ENCODE peak calls at places on chromosome 14, in nine cellular contexts. Z, B, M, R, N, J, W, K and U are unnamed samples.

GRCh38 chr14:72562300-72562699 is 331.6 kb downstream of the DPF3 start:
- DNase-seq in B (no peak), W (no peak), M (no peak), Z (no peak), J (no peak), K (no peak), R (no peak), N (no peak), U (no peak)

GRCh38 chr14:80535171-80535570 is 323.9 kb upstream of the DIO2 start:
- DNase-seq in R (no peak), W (no peak), Z (no peak), N (no peak), M (no peak), B (no peak), J (no peak), K (no peak), U (no peak)

GRCh38 chr14:24900281-24900868 is 149.6 kb downstream of the STXBP6 start:
- DNase-seq in W (no peak), N (no peak), J (peak), M (peak), B (no peak), Z (no peak), R (no peak), K (no peak), U (no peak)

GRCh38 chr14:37034410-37035285 is 137.8 kb downstream of the SLC25A21 start:
- DNase-seq in M (peak), K (no peak), B (peak), W (no peak), Z (no peak), R (no peak), J (peak), N (no peak), U (no peak)

GRCh38 chr14:83217492-83217891 is 1683.8 kb upstream of the SEL1L start:
- DNase-seq in K (no peak), R (no peak), N (no peak), Z (no peak), B (no peak), M (peak), W (no peak), J (peak), U (no peak)

GRCh38 chr14:31405106-31405505 is 15.2 kb downstream of the HEATR5A start:
- DNase-seq in B (no peak), W (no peak), K (no peak), R (no peak), M (no peak), J (no peak), Z (no peak), N (no peak), U (no peak)

GRCh38 chr14:32370720-32371119 is 41.6 kb downstream of the AKAP6 start:
- DNase-seq in R (no peak), J (peak), W (no peak), M (peak), Z (no peak), K (peak), B (no peak), N (no peak), U (no peak)

GRCh38 chr14:50928002-50928635 is 16.2 kb downstream of the PYGL start:
- DNase-seq in N (no peak), W (no peak), B (no peak), J (peak), M (peak), R (no peak), Z (no peak), K (no peak), U (no peak)

GRCh38 chr14:103395245-103395644 is 10.0 kb downstream of the MARK3 start:
- DNase-seq in Z (no peak), K (no peak), B (no peak), R (no peak), N (no peak), M (no peak), J (peak), W (no peak), U (no peak)

GRCh38 chr14:24456980-24457379 is 14.4 kb upstream of the SDR39U1 start:
- DNase-seq in B (no peak), W (no peak), N (no peak), Z (no peak), J (no peak), M (no peak), R (no peak), K (no peak), U (no peak)

GRCh38 chr14:74952697-74953484 is 2.5 kb downstream of the PGF start:
- DNase-seq in N (no peak), K (no peak), Z (no peak), M (no peak), B (no peak), W (no peak), J (no peak), R (no peak), U (no peak)

GRCh38 chr14:102517412-102518062 is 8.0 kb upstream of the ANKRD9 start:
- DNase-seq in M (no peak), K (no peak), Z (no peak), R (peak), J (no peak), W (no peak), B (no peak), N (no peak), U (no peak)

GRCh38 chr14:22594156-22594716 is 3.9 kb upstream of the ABHD4 start:
- DNase-seq in N (no peak), W (no peak), M (no peak), Z (no peak), B (no peak), J (no peak), R (no peak), K (no peak), U (no peak)

GRCh38 chr14:106605548-106606448 is 1079.4 kb downstream of the TMEM121 start:
- DNase-seq in M (no peak), N (no peak), B (no peak), W (no peak), R (no peak), J (no peak), K (no peak), Z (peak), U (peak)

GRCh38 chr14:91067186-91067585 is 6.7 kb upstream of the RPS6KA5 start:
- DNase-seq in R (no peak), B (no peak), M (no peak), N (no peak), K (no peak), Z (no peak), W (no peak), J (no peak), U (peak)

GRCh38 chr14:34981743-34982420 is 910 bp upstream of the SRP54 start:
- DNase-seq in J (no peak), M (no peak), K (peak), N (no peak), R (no peak), W (peak), B (peak), Z (peak), U (peak)

GRCh38 chr14:24436355-24437019 is 6.1 kb downstream of the SDR39U1 start:
- DNase-seq in J (peak), B (peak), M (no peak), K (no peak), W (no peak), N (no peak), Z (peak), R (peak), U (peak)

GRCh38 chr14:32906672-32907071 is 32.0 kb upstream of the NPAS3 start:
- DNase-seq in M (no peak), N (no peak), J (no peak), Z (no peak), W (no peak), B (no peak), K (no peak), R (no peak), U (no peak)

GRCh38 chr14:30005114-30005698 is 77.6 kb upstream of the PRKD1 start:
- DNase-seq in W (no peak), B (no peak), M (peak), K (peak), N (no peak), Z (no peak), R (no peak), J (peak), U (no peak)

GRCh38 chr14:95685978-95686922 is at the start of gene TCL1B:
- DNase-seq in R (no peak), K (no peak), N (no peak), Z (no peak), W (no peak), M (no peak), J (no peak), B (peak), U (no peak)

GRCh38 chr14:103336191-103336590 is 2.2 kb downstream of the EIF5 start:
- DNase-seq in W (no peak), B (no peak), Z (no peak), R (no peak), M (no peak), K (no peak), N (no peak), J (no peak), U (no peak)

GRCh38 chr14:104593710-104594121 is 10.9 kb downstream of the TMEM179 start:
- DNase-seq in W (no peak), J (no peak), K (no peak), M (no peak), Z (no peak), R (no peak), B (peak), N (no peak), U (no peak)

GRCh38 chr14:104594310-104595046 is 10.1 kb downstream of the TMEM179 start:
- DNase-seq in M (no peak), J (no peak), N (no peak), W (no peak), Z (no peak), R (no peak), B (peak), K (no peak), U (no peak)

GRCh38 chr14:104592292-104592672 is 12.3 kb downstream of the TMEM179 start:
- DNase-seq in N (no peak), M (no peak), B (no peak), R (no peak), W (no peak), Z (no peak), K (no peak), J (no peak), U (no peak)

GRCh38 chr14:104592785-104593184 is 11.8 kb downstream of the TMEM179 start:
- DNase-seq in W (no peak), J (no peak), N (no peak), Z (no peak), R (no peak), M (no peak), K (no peak), B (no peak), U (no peak)

GRCh38 chr14:104593241-104593701 is 11.3 kb downstream of the TMEM179 start:
- DNase-seq in M (no peak), K (no peak), W (no peak), B (no peak), N (no peak), R (no peak), Z (no peak), J (no peak), U (no peak)
- TF ChIP-seq CTCF in M (no peak), K (no peak), W (no peak), B (no peak), N (no peak), R (no peak), Z (no peak), J (no peak), U (no peak)

DNA sequence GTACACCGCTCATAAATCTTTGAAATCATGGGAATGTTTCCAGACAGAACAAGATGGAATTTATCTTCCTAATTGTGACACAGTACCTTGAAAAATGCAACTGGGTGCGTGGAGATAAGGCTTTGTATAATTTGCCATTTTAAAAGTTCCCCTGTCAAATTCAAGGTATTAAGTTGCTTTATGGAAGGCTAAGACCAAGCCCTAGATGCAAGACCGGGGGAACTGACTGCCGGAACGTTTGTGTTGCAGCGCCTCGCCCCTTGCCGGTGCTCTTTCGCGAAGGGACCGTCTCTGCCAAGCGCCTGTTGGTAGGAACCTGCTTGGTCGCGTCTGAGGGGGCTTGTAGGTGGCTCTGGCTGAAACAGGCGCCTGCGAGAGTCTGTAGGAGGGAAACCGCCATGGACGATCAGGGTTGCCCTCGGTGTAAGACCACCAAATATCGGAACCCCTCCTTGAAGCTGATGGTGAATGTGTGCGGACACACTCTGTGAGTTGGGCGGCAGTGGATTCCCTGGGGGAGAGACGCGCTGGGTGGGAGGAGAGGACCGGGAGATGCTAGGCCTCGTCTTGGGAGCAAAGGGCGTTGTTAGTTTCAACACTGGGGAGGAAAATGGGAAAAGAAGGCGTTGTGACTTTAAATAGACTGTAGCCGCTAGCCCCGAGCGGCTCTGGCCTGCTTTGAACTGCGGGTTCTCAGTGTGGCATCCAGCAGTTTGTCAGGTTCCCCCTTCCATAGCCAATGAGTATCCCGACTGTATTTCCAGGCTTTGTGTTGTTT is at the start of gene MNAT1:
- DNase-seq in N (peak), B (peak), K (peak), M (peak), Z (peak), W (peak), J (peak), R (peak), U (peak)
- TF ChIP-seq CTCF in N (peak), B (no peak), K (no peak), M (peak), Z (no peak), W (no peak), J (no peak), R (no peak), U (no peak)

DNA sequence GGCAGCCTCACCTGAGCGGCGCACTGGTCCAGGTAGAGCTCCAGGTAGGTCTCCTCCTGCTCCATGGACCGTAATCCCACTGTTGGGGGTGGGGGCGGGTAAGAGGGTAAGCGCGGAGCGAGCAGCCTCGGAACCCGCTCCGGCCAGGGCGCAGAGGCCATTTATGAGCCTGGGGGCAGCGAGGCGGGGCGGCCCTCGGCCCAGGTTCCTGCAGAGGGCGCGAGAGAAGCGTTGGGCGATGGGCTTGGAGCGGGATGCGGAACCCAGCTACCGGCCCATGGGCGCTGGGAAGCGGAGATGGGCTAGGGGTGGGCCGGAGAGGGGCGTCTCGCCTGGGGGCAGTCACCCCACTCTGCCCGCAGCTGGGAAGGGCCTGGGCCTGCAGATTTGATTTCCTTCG is at the start of gene TBPL2:
- DNase-seq in J (no peak), N (no peak), B (peak), W (no peak), R (no peak), K (no peak), M (no peak), Z (no peak), U (no peak)
- TF ChIP-seq CTCF in J (no peak), N (no peak), B (no peak), W (no peak), R (no peak), K (no peak), M (peak), Z (no peak), U (no peak)

GRCh38 chr14:49598479-49599301 is at the start of gene LRR1:
- DNase-seq in J (peak), N (peak), M (no peak), R (peak), K (no peak), Z (peak), W (peak), B (peak), U (peak)
- TF ChIP-seq CTCF in J (no peak), N (no peak), M (no peak), R (no peak), K (no peak), Z (no peak), W (no peak), B (no peak), U (no peak)

GRCh38 chr14:63443361-63443760 is 99.8 kb downstream of the PPP2R5E start:
- DNase-seq in K (no peak), J (no peak), R (no peak), M (no peak), Z (no peak), W (no peak), B (no peak), N (no peak), U (no peak)

GRCh38 chr14:63435204-63435603 is 108.0 kb downstream of the PPP2R5E start:
- DNase-seq in R (no peak), N (no peak), B (no peak), Z (no peak), M (no peak), W (no peak), J (no peak), K (no peak), U (no peak)

GRCh38 chr14:63435838-63436237 is 107.3 kb downstream of the PPP2R5E start:
- DNase-seq in K (no peak), Z (no peak), N (peak), M (peak), J (peak), R (peak), B (no peak), W (peak), U (no peak)

GRCh38 chr14:63436286-63437098 is 106.7 kb downstream of the PPP2R5E start:
- DNase-seq in J (no peak), N (no peak), W (no peak), R (no peak), M (no peak), Z (no peak), K (no peak), B (no peak), U (no peak)

GRCh38 chr14:63438065-63438757 is 105.0 kb downstream of the PPP2R5E start:
- DNase-seq in R (peak), M (peak), J (peak), B (no peak), N (peak), K (peak), W (peak), Z (no peak), U (peak)
- TF ChIP-seq CTCF in R (peak), M (peak), J (peak), B (no peak), N (no peak), K (peak), W (no peak), Z (no peak), U (no peak)

DNA sequence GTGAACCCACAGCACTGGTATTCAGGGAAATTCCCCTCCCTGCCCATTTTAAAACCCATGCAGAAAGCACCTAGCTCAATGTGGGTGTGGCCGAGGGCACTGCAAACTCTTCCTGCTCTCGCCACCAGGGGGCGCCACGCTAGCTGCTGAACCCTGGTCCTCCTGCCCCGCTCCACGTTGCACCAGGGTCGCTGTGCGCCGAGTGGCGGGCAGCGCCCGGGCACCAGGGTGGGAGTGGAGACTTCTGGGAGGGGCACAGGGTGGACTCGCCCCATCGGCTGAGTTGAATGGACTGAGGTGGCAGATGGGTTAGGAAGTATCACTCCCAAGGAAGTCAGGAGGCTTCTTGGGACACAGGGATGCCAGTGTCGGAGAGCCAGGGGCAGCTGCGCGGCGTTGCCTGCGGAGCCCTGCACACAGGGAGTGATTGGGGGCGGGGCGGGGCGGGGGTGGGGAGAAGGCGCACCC is 48.1 kb upstream of the BCL11B start:
- DNase-seq in K (peak), M (no peak), B (peak), W (no peak), Z (peak), J (peak), N (no peak), R (no peak), U (peak)
- TF ChIP-seq CTCF in K (peak), M (peak), B (peak), W (peak), Z (peak), J (peak), N (peak), R (no peak), U (peak)

DNA sequence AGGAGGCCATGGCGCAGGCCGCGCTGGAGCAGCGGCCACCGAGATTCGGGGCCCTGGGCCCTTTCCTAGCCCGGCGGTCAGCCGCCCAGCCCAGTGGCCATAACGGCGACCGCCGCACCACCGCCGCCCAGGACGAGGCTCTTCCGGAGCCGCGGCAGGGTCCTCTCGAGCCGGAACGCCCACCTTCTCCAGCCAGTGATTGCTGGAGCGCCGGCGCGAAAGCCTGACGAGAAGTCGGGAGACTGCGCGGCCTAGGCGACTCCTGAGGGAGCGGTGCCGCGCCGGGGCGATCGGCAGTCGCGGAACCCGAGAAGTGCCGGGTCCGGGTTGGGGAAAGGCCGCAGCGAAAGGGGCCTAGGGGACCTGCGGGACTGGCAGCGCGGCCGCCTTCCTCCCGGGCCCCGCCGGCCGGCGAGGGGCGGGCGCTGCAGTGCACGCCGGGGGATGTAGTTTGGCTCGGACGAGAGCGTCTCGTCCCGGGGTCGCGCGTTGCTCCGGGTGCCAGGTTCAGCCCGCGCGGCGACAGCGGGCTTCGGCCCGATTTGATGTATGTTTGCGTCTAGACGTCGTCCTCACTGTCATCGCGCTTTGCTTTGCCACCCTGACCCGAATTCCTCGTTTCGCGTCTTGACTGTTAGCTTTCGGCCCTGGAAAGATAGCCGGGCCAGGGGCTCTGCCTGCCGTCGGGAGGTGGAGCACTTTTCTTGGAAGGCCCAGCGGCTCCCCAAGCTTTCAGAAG is at the start of gene VTI1B:
- DNase-seq in W (peak), M (no peak), Z (peak), N (peak), R (peak), B (peak), K (no peak), J (peak), U (peak)
- TF ChIP-seq CTCF in W (no peak), M (peak), Z (no peak), N (no peak), R (no peak), B (no peak), K (peak), J (peak), U (no peak)